ENCODE peak calls at places on chromosomes 5 and 9, in five cellular contexts. K, M, W, Y and J are unnamed samples.

GRCh38 chr5:80763873-80764647 is 109.3 kb upstream of the DHFR start:
- DNase-seq in K (no peak), M (no peak), W (no peak), Y (no peak), J (no peak)

GRCh38 chr5:1390861-1391600 is 46.1 kb upstream of the CLPTM1L start:
- DNase-seq in K (no peak), M (no peak), W (no peak), Y (no peak), J (no peak)

GRCh38 chr5:112604741-112605390 is 132.8 kb upstream of the APC start:
- DNase-seq in K (no peak), M (no peak), W (peak; percentile 11), Y (no peak), J (no peak)

GRCh38 chr9:104069288-104069687 is 24.8 kb upstream of the SMC2 start:
- DNase-seq in K (no peak), M (no peak), W (peak; percentile 44), Y (no peak), J (no peak)

GRCh38 chr9:81529556-81530193 is 159.7 kb downstream of the TLE1 start:
- DNase-seq in K (peak; percentile 75), M (peak; percentile 22), W (peak; percentile 57), Y (peak; percentile 48), J (no peak)

GRCh38 chr9:4855861-4856260 is 63.1 kb downstream of the RCL1 start:
- DNase-seq in K (no peak), M (peak; percentile 21), W (peak; percentile 82), Y (peak; percentile 67), J (no peak)

GRCh38 chr9:15349892-15350761 is 43.1 kb upstream of the TTC39B start:
- DNase-seq in K (no peak), M (no peak), W (peak; percentile 44), Y (no peak), J (no peak)

GRCh38 chr5:122192883-122193496 is 63.6 kb downstream of the ZNF474 start:
- DNase-seq in K (peak; percentile 43), M (no peak), W (peak; percentile 75), Y (peak; percentile 74), J (no peak)

GRCh38 chr9:14780251-14780650 is 57.7 kb upstream of the CER1 start:
- DNase-seq in K (no peak), M (peak; percentile 44), W (no peak), Y (no peak), J (no peak)

GRCh38 chr5:79111960-79112702 is 522 bp downstream of the BHMT start:
- DNase-seq in K (no peak), M (no peak), W (no peak), Y (no peak), J (no peak)

GRCh38 chr9:90054810-90055209 is 450.0 kb downstream of the GADD45G start:
- DNase-seq in K (no peak), M (no peak), W (no peak), Y (no peak), J (no peak)

GRCh38 chr5:140075371-140075770 is 32.3 kb upstream of the NRG2 start:
- DNase-seq in K (no peak), M (no peak), W (peak; percentile 47), Y (peak; percentile 44), J (no peak)

GRCh38 chr5:644971-645370 is 32.8 kb downstream of the CEP72 start:
- DNase-seq in K (no peak), M (no peak), W (no peak), Y (no peak), J (no peak)

GRCh38 chr5:133113331-133114061 is 61.7 kb downstream of the HSPA4 start:
- DNase-seq in K (no peak), M (no peak), W (peak; percentile 46), Y (no peak), J (no peak)

GRCh38 chr9:34989946-34990635 is 546 bp downstream of the DNAJB5 start:
- DNase-seq in K (no peak), M (peak; percentile 80), W (peak; percentile 41), Y (peak; percentile 22), J (no peak)

DNA sequence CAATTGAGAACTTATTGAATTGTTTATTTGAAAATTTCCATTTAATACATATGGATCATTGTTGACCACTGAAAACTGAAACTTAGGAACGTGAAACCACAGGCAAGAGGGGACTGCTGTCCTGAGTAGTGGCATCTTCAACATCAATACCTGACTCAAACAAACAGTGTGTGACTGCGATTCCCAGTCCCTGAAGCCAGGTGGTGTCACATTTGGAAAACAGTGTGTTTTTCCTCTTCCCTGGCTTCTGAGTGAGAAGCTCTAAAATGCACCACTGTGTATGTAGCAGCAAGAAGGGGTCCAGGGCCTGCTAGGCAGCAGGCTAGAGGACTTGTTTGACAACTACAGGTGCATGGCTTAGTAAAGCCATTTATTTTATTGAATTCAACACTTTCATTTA is 10.8 kb downstream of the GAPT start:
- DNase-seq in K (no peak), M (no peak), W (no peak), Y (no peak), J (no peak)
- TF ChIP-seq CTCF in K (no peak), M (no peak), W (no peak), Y (no peak), J (peak; percentile 34)

GRCh38 chr9:31140316-31140715 is 1244.1 kb upstream of the ACO1 start:
- DNase-seq in K (no peak), M (no peak), W (peak; percentile 59), Y (no peak), J (no peak)
- TF ChIP-seq CTCF in K (no peak), M (no peak), W (peak; percentile 27), Y (no peak), J (peak; percentile 35)

GRCh38 chr9:105245720-105246161 is 1.3 kb downstream of the SLC44A1 start:
- DNase-seq in K (no peak), M (no peak), W (no peak), Y (no peak), J (no peak)

GRCh38 chr9:105244996-105245719 is 707 bp downstream of the SLC44A1 start:
- DNase-seq in K (peak; percentile 33), M (peak; percentile 43), W (peak; percentile 35), Y (peak; percentile 30), J (peak; percentile 70)

GRCh38 chr9:105243015-105243686 is 1.3 kb upstream of the SLC44A1 start:
- DNase-seq in K (no peak), M (no peak), W (peak; percentile 42), Y (peak; percentile 91), J (no peak)

GRCh38 chr9:105243935-105244273 is 547 bp upstream of the SLC44A1 start:
- DNase-seq in K (no peak), M (no peak), W (no peak), Y (no peak), J (no peak)

GRCh38 chr9:105244274-105244995 is at the start of gene SLC44A1:
- DNase-seq in K (peak; percentile 94), M (peak; percentile 99), W (peak; percentile 92), Y (peak; percentile 96), J (peak; percentile 98)
- TF ChIP-seq CTCF in K (no peak), M (peak; percentile 16), W (no peak), Y (no peak), J (no peak)

GRCh38 chr5:154642499-154643245 is 112.5 kb upstream of the LARP1 start:
- DNase-seq in K (no peak), M (no peak), W (peak; percentile 56), Y (no peak), J (no peak)
- TF ChIP-seq CTCF in K (no peak), M (peak; percentile 46), W (peak; percentile 86), Y (peak; percentile 64), J (peak; percentile 42)

GRCh38 chr5:141373673-141374317 is at the start of gene PCDHGA6:
- DNase-seq in K (no peak), M (no peak), W (peak; percentile 50), Y (peak; percentile 38), J (no peak)

GRCh38 chr5:141371572-141372475 is 1.8 kb downstream of the PCDHGB3 start:
- DNase-seq in K (no peak), M (no peak), W (no peak), Y (no peak), J (no peak)

GRCh38 chr5:141366016-141366896 is 2.3 kb downstream of the PCDHGA5 start:
- DNase-seq in K (no peak), M (no peak), W (no peak), Y (no peak), J (no peak)

GRCh38 chr5:141374627-141375026 is 936 bp downstream of the PCDHGA6 start:
- DNase-seq in K (no peak), M (no peak), W (no peak), Y (no peak), J (no peak)

DNA sequence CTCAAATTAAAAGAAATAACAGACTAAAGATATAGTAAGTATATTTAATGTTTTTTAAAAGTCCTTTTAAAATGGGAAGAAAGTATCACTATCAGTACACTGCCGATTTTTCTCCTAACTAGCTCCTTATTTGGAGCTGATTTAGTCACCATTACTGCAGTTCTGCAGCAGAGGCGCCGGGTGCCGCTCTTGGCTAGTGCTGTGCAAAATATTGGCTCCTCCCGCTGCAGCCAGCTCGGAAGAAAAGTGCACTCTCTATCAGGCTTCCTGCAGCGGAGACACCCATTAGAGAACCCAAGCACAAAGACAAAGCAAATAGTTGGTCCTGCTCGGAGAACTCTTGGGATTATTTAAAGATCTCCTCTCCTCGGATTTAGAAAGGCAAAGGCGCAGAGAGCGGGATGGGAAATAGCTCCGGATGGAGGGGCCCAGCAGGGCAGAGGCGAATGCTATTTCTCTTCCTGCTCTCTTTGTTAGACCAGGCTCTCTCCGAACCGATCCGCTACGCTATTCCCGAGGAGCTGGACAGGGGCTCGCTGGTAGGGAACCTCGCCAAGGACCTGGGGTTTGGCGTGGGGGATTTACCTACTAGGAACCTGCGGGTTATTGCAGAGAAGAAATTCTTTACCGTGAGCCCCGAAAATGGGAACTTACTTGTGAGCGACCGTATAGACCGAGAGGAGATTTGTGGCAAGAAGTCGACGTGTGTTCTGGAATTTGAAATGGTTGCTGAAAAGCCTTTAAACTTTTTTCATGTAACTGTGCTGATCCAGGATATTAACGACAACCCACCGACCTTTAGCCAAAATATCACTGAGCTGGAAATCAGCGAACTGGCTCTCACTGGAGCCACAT is at the start of gene PCDHGB3:
- DNase-seq in K (no peak), M (no peak), W (peak; percentile 56), Y (peak; percentile 73), J (no peak)
- TF ChIP-seq CTCF in K (no peak), M (peak; percentile 39), W (peak; percentile 44), Y (peak; percentile 62), J (peak; percentile 17)